ENCODE peak calls at places on chromosomes 6 and 20, in five cellular contexts. D is activated naive CD4-positive, alpha-beta T cell; W is bronchial epithelial cell; N is NCI-H2171 treated with DMSO at 0.1 percent for 48 hours; R is midbrain. G is an unnamed sample.

GRCh38 chr20:23027721-23028120 is 7.4 kb upstream of the SSTR4 start:
- DNase-seq in D (no peak), N (no peak), R (peak), W (no peak), G (no peak)

GRCh38 chr6:140985679-140986275 is 1146.9 kb upstream of the GJE1 start:
- DNase-seq in N (no peak), D (no peak), R (no peak), W (no peak), G (no peak)

GRCh38 chr6:23180504-23181293 is 611.3 kb downstream of the HDGFL1 start:
- DNase-seq in N (peak), W (no peak), D (no peak), R (peak), G (peak)

GRCh38 chr20:64145458-64146300 is 18.6 kb upstream of the MYT1 start:
- DNase-seq in N (no peak), D (no peak), R (no peak), W (no peak), G (no peak)

GRCh38 chr6:101605874-101606273 is 212.4 kb downstream of the GRIK2 start:
- DNase-seq in W (peak), D (no peak), R (no peak), N (no peak), G (peak)

GRCh38 chr6:439681-440167 is 48.2 kb downstream of the IRF4 start:
- DNase-seq in D (no peak), R (no peak), W (no peak), N (peak), G (no peak)

GRCh38 chr6:1267057-1267732 is 44.7 kb upstream of the FOXQ1 start:
- DNase-seq in D (no peak), N (no peak), R (no peak), W (peak), G (peak)

GRCh38 chr20:23943304-23943703 is 45.3 kb downstream of the GGTLC1 start:
- DNase-seq in N (no peak), D (no peak), R (no peak), W (no peak), G (no peak)

GRCh38 chr6:168179133-168179532 is 100.1 kb upstream of the FRMD1 start:
- DNase-seq in N (no peak), W (no peak), R (no peak), D (no peak), G (no peak)

GRCh38 chr6:33419580-33420492 is at the start of gene SYNGAP1:
- DNase-seq in W (no peak), D (no peak), N (peak), R (peak), G (no peak)

G was measured in MCF 10A.